ENCODE peak calls at places on chromosomes 7 and 10, in seven cellular contexts. N, F, P, X, S, U and R are unnamed samples.

GRCh38 chr10:31515819-31516402 is 196.9 kb downstream of the ZEB1 start:
- DNase-seq in N (no peak), X (no peak), P (no peak), U (no peak), F (no peak), S (no peak), R (no peak)

GRCh38 chr7:158695726-158696452 is 8.7 kb downstream of the NCAPG2 start:
- DNase-seq in F (peak), U (no peak), P (peak), S (peak), N (peak), X (no peak), R (no peak)

GRCh38 chr7:2729893-2730716 is 42.1 kb downstream of the AMZ1 start:
- DNase-seq in S (no peak), U (no peak), F (no peak), P (no peak), X (no peak), N (no peak), R (no peak)

GRCh38 chr10:125742465-125742864 is 23.0 kb downstream of the EDRF1 start:
- DNase-seq in X (no peak), N (no peak), S (no peak), P (no peak), F (no peak), U (no peak), R (no peak)

GRCh38 chr7:7969306-7970112 is 913 bp downstream of the GLCCI1 start:
- DNase-seq in N (peak), X (peak), F (peak), P (peak), U (peak), S (peak), R (peak)

GRCh38 chr7:107505997-107506682 is 36.3 kb downstream of the GPR22 start:
- DNase-seq in S (no peak), N (no peak), X (peak), U (no peak), P (peak), F (no peak), R (no peak)

GRCh38 chr7:66778201-66778600 is 37.7 kb downstream of the RABGEF1 start:
- DNase-seq in P (no peak), S (no peak), F (no peak), X (no peak), N (no peak), U (no peak), R (no peak)

GRCh38 chr7:47380325-47381131 is 201.4 kb downstream of the TNS3 start:
- DNase-seq in N (peak), P (no peak), X (no peak), U (no peak), F (no peak), S (no peak), R (no peak)

GRCh38 chr7:12635830-12636229 is 51.6 kb upstream of the ARL4A start:
- DNase-seq in X (no peak), P (no peak), F (no peak), U (no peak), N (no peak), S (no peak), R (no peak)

GRCh38 chr10:12196531-12197211 is 683 bp downstream of the CDC123 start:
- DNase-seq in X (no peak), U (no peak), N (no peak), P (peak), F (no peak), S (no peak), R (no peak)

GRCh38 chr7:157224627-157225026 is 85.9 kb downstream of the UBE3C start:
- DNase-seq in X (no peak), U (no peak), S (no peak), P (no peak), N (no peak), F (no peak), R (no peak)

GRCh38 chr10:130882911-130883310 is 428.6 kb downstream of the TCERG1L start:
- DNase-seq in S (no peak), X (no peak), P (no peak), N (no peak), F (no peak), U (no peak), R (no peak)

GRCh38 chr7:121545418-121545817 is 149.3 kb upstream of the FAM3C start:
- DNase-seq in F (no peak), N (no peak), X (no peak), P (no peak), S (no peak), U (no peak), R (no peak)

GRCh38 chr10:48444861-48445841 is 138.7 kb downstream of the MAPK8 start:
- DNase-seq in P (no peak), S (peak), U (peak), F (no peak), X (peak), N (peak), R (peak)

GRCh38 chr7:137682596-137682995 is 164.2 kb downstream of the DGKI start:
- DNase-seq in F (no peak), N (no peak), P (no peak), S (no peak), U (no peak), X (no peak), R (no peak)